ENCODE peak calls at places on chromosomes 4 and X, in eight cellular contexts. J is cardiac muscle cell; B is epithelial cell of proximal tubule; P is CD8-positive, alpha-beta T cell; M is cardiac fibroblast; G is prostate gland; U is right lobe of liver; C is fibroblast of mammary gland. X is an unnamed sample.

GRCh38 chr4:143254479-143255216 is 69.9 kb downstream of the USP38 start:
- DNase-seq in J (no peak), B (no peak), P (no peak), M (no peak), G (no peak), U (no peak), C (no peak), X (peak)

GRCh38 chrX:82092307-82092706 is 890.4 kb downstream of the SH3BGRL start:
- DNase-seq in J (no peak), B (no peak), P (no peak), M (no peak), G (no peak), U (no peak), C (no peak), X (no peak)

GRCh38 chrX:38678217-38678616 is 116.9 kb downstream of the TSPAN7 start:
- DNase-seq in J (no peak), B (no peak), P (no peak), M (no peak), G (no peak), U (no peak), C (no peak), X (no peak)

GRCh38 chrX:663841-664240 is 33.2 kb downstream of the SHOX start:
- DNase-seq in J (no peak), B (no peak), P (no peak), M (no peak), G (no peak), U (no peak), C (no peak), X (no peak)

GRCh38 chr4:39970559-39971270 is 7.0 kb downstream of the PDS5A start:
- DNase-seq in J (peak), B (peak), P (no peak), M (peak), G (no peak), U (no peak), C (no peak), X (no peak)

GRCh38 chr4:21656832-21657231 is 291.7 kb downstream of the KCNIP4 start:
- DNase-seq in J (peak), B (peak), P (no peak), M (peak), G (no peak), U (no peak), C (peak), X (peak)

GRCh38 chr4:87014284-87014782 is 79.5 kb downstream of the AFF1 start:
- DNase-seq in J (peak), B (no peak), P (no peak), M (peak), G (no peak), U (no peak), C (no peak), X (peak)

GRCh38 chr4:48939785-48940184 is 33.2 kb upstream of the OCIAD2 start:
- DNase-seq in J (peak), B (peak), P (no peak), M (peak), G (no peak), U (peak), C (peak), X (peak)

GRCh38 chr4:143531368-143531767 is 17.9 kb downstream of the SMARCA5 start:
- DNase-seq in J (peak), B (no peak), P (no peak), M (peak), G (no peak), U (no peak), C (peak), X (peak)

GRCh38 chr4:54669831-54670230 is 12.1 kb downstream of the KIT start:
- DNase-seq in J (no peak), B (no peak), P (no peak), M (no peak), G (no peak), U (no peak), C (no peak), X (no peak)
- TF ChIP-seq CTCF in J (no peak), B (peak), P (no peak), M (no peak), G (no peak), U (no peak), C (no peak), X (no peak)

GRCh38 chr4:32145987-32146386 is 1425.8 kb downstream of the PCDH7 start:
- DNase-seq in J (no peak), B (no peak), P (no peak), M (no peak), G (no peak), U (no peak), C (no peak), X (no peak)

GRCh38 chr4:32136081-32136787 is 1416.1 kb downstream of the PCDH7 start:
- DNase-seq in J (no peak), B (no peak), P (no peak), M (no peak), G (no peak), U (no peak), C (no peak), X (no peak)

GRCh38 chr4:32135642-32136041 is 1415.5 kb downstream of the PCDH7 start:
- DNase-seq in J (no peak), B (no peak), P (no peak), M (peak), G (no peak), U (no peak), C (peak), X (peak)

GRCh38 chr4:32142075-32142474 is 1421.9 kb downstream of the PCDH7 start:
- DNase-seq in J (no peak), B (no peak), P (no peak), M (peak), G (no peak), U (no peak), C (no peak), X (no peak)

DNA sequence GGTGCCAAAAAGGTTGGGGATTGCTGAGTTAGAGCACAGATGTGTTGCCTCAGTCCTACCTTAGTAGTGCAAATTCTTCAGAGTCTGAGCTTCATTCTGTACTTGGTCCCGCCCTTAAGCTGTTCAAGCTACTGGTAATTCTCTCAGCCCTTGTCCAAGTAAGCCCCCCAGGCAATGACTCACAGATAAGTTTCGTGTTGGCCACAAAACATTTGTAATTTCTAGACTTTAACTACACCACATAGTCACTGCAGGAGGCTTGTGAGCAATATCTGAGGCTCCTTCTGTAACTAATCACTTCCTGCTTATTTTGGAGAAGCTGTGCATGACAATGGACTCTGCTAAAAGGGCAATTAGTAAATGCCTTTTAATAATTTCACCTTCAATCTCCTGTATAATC is 1420.5 kb downstream of the PCDH7 start:
- DNase-seq in J (peak), B (peak), P (no peak), M (peak), G (no peak), U (no peak), C (peak), X (peak)
- H3K4me3 ChIP-seq in J (no peak), B (no peak), P (no peak), M (no peak), G (no peak), U (no peak), C (no peak), X (no peak)

GRCh38 chr4:122577189-122577553 is 43.7 kb downstream of the IL21 start:
- DNase-seq in J (no peak), B (no peak), P (no peak), M (no peak), G (no peak), U (no peak), C (no peak), X (no peak)

GRCh38 chr4:122577808-122578781 is 42.8 kb downstream of the IL21 start:
- DNase-seq in J (peak), B (no peak), P (peak), M (peak), G (peak), U (no peak), C (peak), X (no peak)

GRCh38 chr4:122576261-122577188 is 44.3 kb downstream of the IL21 start:
- DNase-seq in J (peak), B (peak), P (no peak), M (peak), G (peak), U (no peak), C (peak), X (peak)
- TF ChIP-seq CTCF in J (peak), B (peak), P (peak), M (peak), G (peak), U (peak), C (peak), X (peak)

GRCh38 chr4:158756588-158756987 is 12.2 kb upstream of the FNIP2 start:
- DNase-seq in J (no peak), B (no peak), P (no peak), M (no peak), G (no peak), U (no peak), C (no peak), X (no peak)
- H3K4me3 ChIP-seq in J (no peak), B (no peak), P (no peak), M (no peak), G (no peak), U (no peak), C (no peak), X (no peak)

GRCh38 chr4:1048781-1049590 is 37.6 kb downstream of the FGFRL1 start:
- DNase-seq in J (no peak), B (no peak), P (no peak), M (no peak), G (no peak), U (no peak), C (no peak), X (no peak)

GRCh38 chr4:1051472-1051871 is 40.0 kb downstream of the FGFRL1 start:
- DNase-seq in J (no peak), B (no peak), P (no peak), M (no peak), G (no peak), U (no peak), C (no peak), X (no peak)

GRCh38 chr4:1052231-1052671 is 40.8 kb downstream of the FGFRL1 start:
- DNase-seq in J (no peak), B (no peak), P (no peak), M (no peak), G (no peak), U (peak), C (no peak), X (no peak)

GRCh38 chr4:1049591-1049905 is 38.1 kb downstream of the FGFRL1 start:
- DNase-seq in J (no peak), B (no peak), P (no peak), M (no peak), G (no peak), U (peak), C (no peak), X (no peak)

DNA sequence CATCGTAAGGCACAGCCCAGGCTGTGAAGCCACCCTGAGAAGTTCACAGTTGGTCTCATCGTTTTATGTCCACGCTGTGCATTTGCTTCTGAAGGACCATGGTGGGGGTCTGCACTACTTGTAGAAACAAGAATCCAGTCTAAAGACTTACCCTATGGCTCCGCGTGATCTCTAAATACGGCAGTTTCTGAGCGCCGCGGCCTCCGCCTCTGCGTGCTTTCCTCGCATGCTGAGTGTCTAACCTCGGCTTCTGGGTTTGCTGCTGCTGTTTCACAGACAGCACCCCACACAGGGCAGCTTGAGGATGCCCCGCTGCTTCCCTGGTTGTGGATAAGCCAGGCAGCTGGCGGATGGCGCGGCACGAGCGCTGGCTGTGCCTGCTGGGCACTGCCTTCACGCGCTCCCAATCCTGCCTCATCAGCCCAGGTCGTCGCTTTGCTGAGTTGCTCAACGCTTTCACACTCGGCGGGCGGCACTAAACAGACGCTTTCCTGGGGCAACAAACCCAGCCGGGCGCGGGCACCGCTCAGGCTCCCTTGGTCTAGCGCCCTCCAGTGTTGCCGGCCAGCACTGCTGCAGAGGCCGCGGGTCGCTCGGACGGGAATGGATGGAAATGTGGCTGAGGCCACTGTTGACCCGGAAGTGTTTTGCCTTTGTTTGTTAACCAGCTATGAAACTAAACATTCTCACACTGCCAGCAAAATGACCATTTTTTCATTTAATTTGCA is 39.2 kb downstream of the FGFRL1 start:
- DNase-seq in J (peak), B (no peak), P (no peak), M (peak), G (no peak), U (no peak), C (no peak), X (no peak)
- TF ChIP-seq CTCF in J (peak), B (peak), P (no peak), M (peak), G (no peak), U (no peak), C (no peak), X (peak)

GRCh38 chr4:107419052-107419451 is 301.0 kb downstream of the PAPSS1 start:
- DNase-seq in J (no peak), B (no peak), P (no peak), M (no peak), G (no peak), U (no peak), C (no peak), X (no peak)

DNA sequence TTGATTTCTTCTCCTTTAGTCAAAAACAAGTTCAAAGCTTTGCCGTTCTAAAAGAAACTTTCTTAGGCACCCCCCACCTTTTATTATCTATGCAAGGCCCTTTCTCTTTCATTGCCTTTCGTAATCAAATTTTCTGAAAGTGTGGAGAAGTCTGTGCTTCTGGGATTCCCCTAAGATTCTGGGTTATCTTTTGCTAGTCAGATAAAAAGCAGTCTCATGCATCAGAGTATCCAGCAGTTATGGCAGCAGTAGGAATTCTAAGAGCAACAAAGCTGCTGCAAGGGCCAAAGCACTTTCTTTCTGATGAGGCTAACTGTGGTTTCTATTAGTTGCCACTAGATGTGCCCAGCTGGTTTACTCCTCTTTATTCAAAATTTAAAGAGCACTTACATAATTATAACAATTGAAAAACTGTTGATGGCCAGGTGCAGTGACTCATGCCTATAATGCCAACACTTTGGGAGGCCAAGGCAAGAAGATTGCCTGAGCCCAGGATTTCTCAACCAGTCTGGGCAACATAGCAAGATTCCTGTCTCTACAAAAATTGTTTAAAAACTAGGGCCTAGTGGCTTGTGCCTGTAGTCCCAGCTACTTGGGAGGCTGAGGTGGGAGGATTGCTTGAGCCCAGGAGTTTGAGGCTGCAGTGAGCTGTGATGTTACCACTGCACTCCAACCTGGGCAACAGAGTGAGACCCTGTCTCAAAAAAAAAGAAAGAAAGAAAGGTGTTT is 296.2 kb downstream of the PAPSS1 start:
- DNase-seq in J (peak), B (no peak), P (no peak), M (peak), G (no peak), U (no peak), C (no peak), X (no peak)
- H3K4me3 ChIP-seq in J (no peak), B (no peak), P (no peak), M (no peak), G (no peak), U (no peak), C (no peak), X (no peak)

GRCh38 chr4:165425629-165426028 is 46.8 kb downstream of the CPE start:
- DNase-seq in J (no peak), B (no peak), P (no peak), M (no peak), G (no peak), U (no peak), C (no peak), X (no peak)
- TF ChIP-seq CTCF in J (peak), B (no peak), P (no peak), M (no peak), G (no peak), U (no peak), C (peak), X (no peak)

GRCh38 chr4:81965454-81965853 is 408.3 kb downstream of the HNRNPD start:
- DNase-seq in J (no peak), B (no peak), P (no peak), M (no peak), G (no peak), U (no peak), C (no peak), X (no peak)

GRCh38 chr4:81963005-81963404 is 410.8 kb downstream of the HNRNPD start:
- DNase-seq in J (no peak), B (no peak), P (no peak), M (no peak), G (no peak), U (no peak), C (no peak), X (no peak)

GRCh38 chr4:81965911-81966310 is 407.9 kb downstream of the HNRNPD start:
- DNase-seq in J (no peak), B (no peak), P (no peak), M (no peak), G (no peak), U (no peak), C (no peak), X (no peak)

GRCh38 chr4:81963506-81964020 is 410.2 kb downstream of the HNRNPD start:
- DNase-seq in J (no peak), B (no peak), P (no peak), M (no peak), G (no peak), U (no peak), C (no peak), X (no peak)

DNA sequence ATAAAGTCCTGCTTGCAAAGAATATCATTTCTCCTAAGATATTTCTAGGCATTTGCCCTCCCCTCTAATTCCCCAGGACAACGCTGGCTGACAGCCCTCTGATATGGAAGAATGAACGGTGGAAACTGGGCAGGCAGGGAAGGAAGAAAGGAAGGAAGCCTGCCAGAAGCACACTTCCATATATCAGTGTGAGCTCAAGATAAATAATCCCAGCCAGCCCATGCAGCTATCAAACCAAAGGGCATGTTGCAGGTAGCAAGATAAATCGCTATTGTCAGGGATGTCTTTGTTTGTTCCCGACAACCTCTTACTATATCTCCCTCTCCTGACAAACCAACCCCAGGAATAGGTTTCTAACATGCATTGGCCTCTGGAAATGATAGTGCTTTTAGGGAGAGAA is 412.8 kb downstream of the HNRNPD start:
- DNase-seq in J (no peak), B (no peak), P (no peak), M (no peak), G (no peak), U (no peak), C (no peak), X (no peak)
- H3K4me3 ChIP-seq in J (no peak), B (no peak), P (no peak), M (no peak), G (no peak), U (no peak), C (no peak), X (no peak)

GRCh38 chrX:7192871-7193270 is 44.9 kb upstream of the PUDP start:
- DNase-seq in J (no peak), B (no peak), P (no peak), M (no peak), G (no peak), U (no peak), C (no peak), X (no peak)

GRCh38 chrX:7194606-7195005 is 46.7 kb upstream of the PUDP start:
- DNase-seq in J (no peak), B (no peak), P (no peak), M (no peak), G (no peak), U (no peak), C (no peak), X (no peak)

GRCh38 chrX:7191681-7192110 is 43.7 kb upstream of the PUDP start:
- DNase-seq in J (no peak), B (no peak), P (no peak), M (no peak), G (no peak), U (no peak), C (peak), X (no peak)

DNA sequence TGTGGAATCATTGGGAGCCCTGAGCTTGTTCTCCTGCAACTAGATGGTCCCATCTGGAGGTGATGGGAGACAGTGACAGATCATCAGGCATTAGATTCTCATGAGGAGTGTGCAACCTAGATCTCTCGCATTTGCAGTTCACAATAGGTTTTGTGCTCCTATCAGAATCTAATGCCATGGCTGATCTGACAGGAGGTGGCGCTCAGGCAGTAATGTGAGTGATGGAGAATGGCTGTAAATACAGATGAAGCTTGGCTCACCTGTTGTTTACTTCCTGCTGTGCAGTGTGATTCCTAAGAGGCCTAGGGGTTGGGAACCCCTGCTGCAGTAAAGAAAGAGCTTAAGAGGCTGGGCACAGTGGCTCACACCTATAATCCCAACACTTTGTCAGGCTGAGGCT is 42.2 kb upstream of the PUDP start:
- DNase-seq in J (no peak), B (no peak), P (no peak), M (no peak), G (no peak), U (no peak), C (no peak), X (no peak)
- TF ChIP-seq CTCF in J (no peak), B (no peak), P (no peak), M (no peak), G (no peak), U (no peak), C (no peak), X (no peak)

X was measured in foreskin fibroblast.